ENCODE peak calls at places on chromosomes 6 and 20, in five cellular contexts. D is A549, O is K562, P is GM12878, J is HepG2. G is an unnamed sample.

GRCh38 chr6:47749726-47750125 is 32.1 kb upstream of the OPN5 start:
- DNase-seq in P (no peak), O (no peak), D (no peak), J (no peak), G (no peak)

GRCh38 chr6:31871068-31871659 is 7.6 kb downstream of the SLC44A4 start:
- DNase-seq in P (no peak), J (no peak), O (peak), D (no peak), G (peak)

GRCh38 chr6:131660195-131660594 is 23.1 kb downstream of the ENPP3 start:
- DNase-seq in J (no peak), P (no peak), D (no peak), O (no peak), G (no peak)

GRCh38 chr20:59785986-59786753 is 147.3 kb downstream of the SYCP2 start:
- DNase-seq in P (no peak), D (no peak), J (no peak), O (no peak), G (no peak)

GRCh38 chr20:6993016-6993415 is 225.5 kb downstream of the BMP2 start:
- DNase-seq in J (no peak), D (no peak), O (no peak), P (no peak), G (no peak)

GRCh38 chr6:155311076-155311475 is 3.2 kb downstream of the TFB1M start:
- DNase-seq in O (no peak), P (no peak), J (no peak), D (no peak), G (no peak)

GRCh38 chr6:7003041-7003440 is 104.7 kb upstream of the RREB1 start:
- DNase-seq in P (no peak), D (no peak), O (no peak), J (no peak), G (no peak)

GRCh38 chr6:122063761-122064160 is 335.7 kb upstream of the HSF2 start:
- DNase-seq in D (no peak), J (no peak), P (no peak), O (no peak), G (no peak)

GRCh38 chr20:59222982-59223610 is 59.5 kb downstream of the ZNF831 start:
- DNase-seq in J (no peak), O (no peak), D (peak), P (no peak), G (peak)

GRCh38 chr6:152225231-152225934 is 411.8 kb downstream of the SYNE1 start:
- DNase-seq in D (no peak), P (no peak), O (no peak), J (no peak), G (no peak)

GRCh38 chr6:6599468-6599873 is 11.0 kb downstream of the LY86 start:
- DNase-seq in O (no peak), D (no peak), P (no peak), J (no peak), G (no peak)

GRCh38 chr20:50744143-50744792 is 12.9 kb downstream of the PARD6B start:
- DNase-seq in O (peak), P (no peak), J (peak), D (peak), G (peak)

GRCh38 chr6:139187489-139187888 is 52.6 kb downstream of the HECA start:
- DNase-seq in D (no peak), P (no peak), O (no peak), J (no peak), G (no peak)

GRCh38 chr6:111527367-111527766 is 44.3 kb upstream of the REV3L start:
- DNase-seq in D (no peak), J (no peak), O (no peak), P (no peak), G (no peak)

GRCh38 chr6:109625199-109625598 is 65.8 kb downstream of the AK9 start:
- DNase-seq in D (no peak), J (no peak), P (no peak), O (no peak), G (no peak)

GRCh38 chr6:144595266-144595665 is 310.1 kb downstream of the UTRN start:
- DNase-seq in O (no peak), P (no peak), D (no peak), J (no peak), G (no peak)

GRCh38 chr6:17490724-17491123 is 97.3 kb downstream of the CAP2 start:
- DNase-seq in O (no peak), P (no peak), J (no peak), D (no peak), G (no peak)

GRCh38 chr6:130178692-130179091 is 44.1 kb downstream of the SAMD3 start:
- DNase-seq in D (peak), P (no peak), J (peak), O (no peak), G (no peak)

GRCh38 chr20:16472045-16472872 is 101.0 kb downstream of the KIF16B start:
- DNase-seq in J (peak), P (no peak), O (peak), D (no peak), G (no peak)

GRCh38 chr20:2626853-2627541 is 25.4 kb upstream of the NOP56 start:
- DNase-seq in J (peak), P (no peak), D (no peak), O (no peak), G (peak)

GRCh38 chr6:131868836-131869235 is 61.0 kb downstream of the ENPP1 start:
- DNase-seq in P (no peak), D (no peak), J (no peak), O (no peak), G (no peak)

GRCh38 chr20:62686869-62687830 is 21.5 kb upstream of the NTSR1 start:
- DNase-seq in J (no peak), D (no peak), P (no peak), O (no peak), G (no peak)

GRCh38 chr6:5315883-5316282 is 54.6 kb downstream of the FARS2 start:
- DNase-seq in J (no peak), D (no peak), P (no peak), O (no peak), G (no peak)

DNA sequence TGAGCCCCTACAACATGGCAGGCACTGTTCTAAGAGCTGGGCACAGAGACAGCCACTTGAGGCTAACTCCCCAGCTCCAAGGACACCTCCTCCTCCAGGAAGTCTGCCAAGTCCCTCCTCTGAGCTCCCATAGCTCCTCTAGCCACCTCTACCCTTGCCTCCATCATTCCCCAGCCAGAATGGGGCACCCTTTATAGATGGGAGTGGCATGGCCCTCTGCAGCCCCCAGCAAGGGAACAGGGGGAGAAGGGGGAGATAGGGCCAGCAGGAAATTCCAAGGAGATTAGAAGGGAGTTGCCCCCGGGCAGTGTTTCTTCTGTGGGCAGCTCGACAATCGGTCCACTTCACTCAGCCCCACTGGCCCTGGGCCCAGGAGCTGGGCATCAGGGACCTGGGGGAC is 19.7 kb upstream of the TLDC2 start:
- DNase-seq in O (no peak), P (no peak), D (no peak), J (no peak), G (no peak)
- TF ChIP-seq JUNB in O (no peak), P (no peak), D (no peak), J (no peak), G (no peak)

DNA sequence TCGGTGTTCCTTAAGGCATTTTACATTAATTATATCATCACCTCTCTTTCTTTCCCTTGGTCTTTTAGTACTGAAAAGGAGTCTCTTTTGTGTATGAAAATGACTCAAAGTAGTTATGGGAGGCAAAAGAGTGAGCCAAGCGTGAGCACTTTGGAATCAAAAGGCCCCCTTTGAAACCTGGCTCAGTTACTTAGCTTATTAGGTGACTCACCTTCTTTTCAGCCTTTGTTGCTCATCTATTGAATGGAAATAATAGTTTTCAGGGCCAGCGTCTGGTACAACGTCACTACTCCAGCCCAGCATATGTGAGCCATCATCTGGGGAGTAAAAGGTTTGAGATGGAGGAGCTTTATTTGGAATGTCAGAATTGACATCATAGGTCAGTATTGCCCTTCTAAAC is 147.4 kb upstream of the SCGN start:
- DNase-seq in D (no peak), O (no peak), P (no peak), J (no peak), G (no peak)
- TF ChIP-seq JUNB in D (no peak), O (no peak), P (no peak), J (no peak), G (no peak)

GRCh38 chr6:34508425-34508824 is 42.5 kb downstream of the PACSIN1 start:
- DNase-seq in J (no peak), D (no peak), O (no peak), P (no peak), G (no peak)
- TF ChIP-seq JUNB in J (no peak), D (no peak), O (no peak), P (no peak), G (no peak)

GRCh38 chr6:87741001-87741650 is 39.1 kb upstream of the AKIRIN2 start:
- DNase-seq in P (no peak), J (no peak), D (no peak), O (no peak), G (no peak)

GRCh38 chr6:87743454-87743853 is 41.4 kb upstream of the AKIRIN2 start:
- DNase-seq in D (no peak), J (no peak), P (no peak), O (no peak), G (no peak)

GRCh38 chr6:87738673-87739225 is 36.7 kb upstream of the AKIRIN2 start:
- DNase-seq in P (no peak), J (no peak), O (no peak), D (no peak), G (no peak)

GRCh38 chr6:87745966-87746721 is 44.1 kb upstream of the AKIRIN2 start:
- DNase-seq in D (no peak), O (no peak), J (no peak), P (no peak), G (no peak)

GRCh38 chr6:87742106-87742505 is 40.1 kb upstream of the AKIRIN2 start:
- DNase-seq in O (no peak), P (no peak), J (no peak), D (no peak), G (no peak)
- TF ChIP-seq JUNB in O (no peak), P (peak), J (no peak), D (no peak), G (no peak)

GRCh38 chr6:120869397-120869796 is 464.9 kb downstream of the TBC1D32 start:
- DNase-seq in D (no peak), O (no peak), J (no peak), P (no peak), G (peak)
- TF ChIP-seq JUNB in D (no peak), O (no peak), J (no peak), P (no peak), G (no peak)

G was measured in GM23338.